ENCODE peak calls at places on chromosome 5, in eight cellular contexts. One of them, this sample, is unnamed.

GRCh38 chr5:148352696-148353095 is 17.3 kb downstream of the SPINK9 start:
- DNase-seq in breast epithelium: no peak
- DNase-seq in naive thymus-derived CD4-positive, alpha-beta T cell: no peak
- DNase-seq in right lobe of liver: no peak
- DNase-seq in IMR-90: no peak
- DNase-seq in ovary: no peak
- DNase-seq in mesendoderm: no peak
- DNase-seq in lower lobe of right lung: no peak
- DNase-seq in this sample: no peak

GRCh38 chr5:95087819-95088317 is 197.0 kb downstream of the MCTP1 start:
- DNase-seq in right lobe of liver: no peak
- DNase-seq in lower lobe of right lung: no peak
- DNase-seq in ovary: no peak
- DNase-seq in mesendoderm: no peak
- DNase-seq in IMR-90: no peak
- DNase-seq in breast epithelium: no peak
- DNase-seq in naive thymus-derived CD4-positive, alpha-beta T cell: no peak
- DNase-seq in this sample: no peak

GRCh38 chr5:24142346-24142745 is 502.4 kb downstream of the CDH10 start:
- DNase-seq in mesendoderm: no peak
- DNase-seq in breast epithelium: no peak
- DNase-seq in right lobe of liver: no peak
- DNase-seq in naive thymus-derived CD4-positive, alpha-beta T cell: no peak
- DNase-seq in lower lobe of right lung: no peak
- DNase-seq in IMR-90: no peak
- DNase-seq in ovary: no peak
- DNase-seq in this sample: no peak

GRCh38 chr5:115838885-115839518 is 2.4 kb downstream of the ATG12 start:
- DNase-seq in right lobe of liver: no peak
- DNase-seq in IMR-90: peak; percentile 53
- DNase-seq in lower lobe of right lung: no peak
- DNase-seq in breast epithelium: no peak
- DNase-seq in ovary: no peak
- DNase-seq in mesendoderm: peak; percentile 75
- DNase-seq in naive thymus-derived CD4-positive, alpha-beta T cell: no peak
- DNase-seq in this sample: no peak

GRCh38 chr5:53381-54174 is 38.4 kb upstream of the PLEKHG4B start:
- DNase-seq in breast epithelium: no peak
- DNase-seq in mesendoderm: peak; percentile 86
- DNase-seq in IMR-90: peak; percentile 8
- DNase-seq in naive thymus-derived CD4-positive, alpha-beta T cell: no peak
- DNase-seq in lower lobe of right lung: no peak
- DNase-seq in ovary: peak; percentile 52
- DNase-seq in right lobe of liver: no peak
- DNase-seq in this sample: no peak

GRCh38 chr5:82356808-82357671 is 78.9 kb upstream of the RPS23 start:
- DNase-seq in lower lobe of right lung: peak; percentile 68
- DNase-seq in naive thymus-derived CD4-positive, alpha-beta T cell: peak; percentile 26
- DNase-seq in IMR-90: peak; percentile 94
- DNase-seq in mesendoderm: peak; percentile 81
- DNase-seq in right lobe of liver: peak; percentile 56
- DNase-seq in breast epithelium: peak; percentile 37
- DNase-seq in ovary: peak; percentile 74
- DNase-seq in this sample: peak; percentile 90

GRCh38 chr5:71587709-71588532 is 781 bp downstream of the MCCC2 start:
- DNase-seq in naive thymus-derived CD4-positive, alpha-beta T cell: no peak
- DNase-seq in breast epithelium: no peak
- DNase-seq in lower lobe of right lung: no peak
- DNase-seq in IMR-90: no peak
- DNase-seq in mesendoderm: no peak
- DNase-seq in ovary: no peak
- DNase-seq in right lobe of liver: no peak
- DNase-seq in this sample: no peak

GRCh38 chr5:160956011-160956410 is 104.0 kb upstream of the ATP10B start:
- DNase-seq in breast epithelium: no peak
- DNase-seq in right lobe of liver: no peak
- DNase-seq in IMR-90: no peak
- DNase-seq in naive thymus-derived CD4-positive, alpha-beta T cell: no peak
- DNase-seq in mesendoderm: no peak
- DNase-seq in lower lobe of right lung: no peak
- DNase-seq in ovary: no peak
- DNase-seq in this sample: no peak

GRCh38 chr5:80885698-80886000 is 74.5 kb upstream of the RASGRF2 start:
- DNase-seq in naive thymus-derived CD4-positive, alpha-beta T cell: no peak
- DNase-seq in ovary: no peak
- DNase-seq in IMR-90: no peak
- DNase-seq in mesendoderm: peak; percentile 40
- DNase-seq in lower lobe of right lung: no peak
- DNase-seq in breast epithelium: no peak
- DNase-seq in right lobe of liver: peak; percentile 50
- DNase-seq in this sample: no peak

GRCh38 chr5:135386886-135387628 is 12.0 kb downstream of the MACROH2A1 start:
- DNase-seq in ovary: no peak
- DNase-seq in right lobe of liver: no peak
- DNase-seq in naive thymus-derived CD4-positive, alpha-beta T cell: no peak
- DNase-seq in lower lobe of right lung: peak; percentile 61
- DNase-seq in IMR-90: peak; percentile 94
- DNase-seq in mesendoderm: no peak
- DNase-seq in breast epithelium: no peak
- DNase-seq in this sample: no peak

GRCh38 chr5:58184910-58185309 is 275.0 kb downstream of the PLK2 start:
- DNase-seq in naive thymus-derived CD4-positive, alpha-beta T cell: no peak
- DNase-seq in breast epithelium: no peak
- DNase-seq in ovary: no peak
- DNase-seq in lower lobe of right lung: no peak
- DNase-seq in IMR-90: peak; percentile 50
- DNase-seq in right lobe of liver: no peak
- DNase-seq in mesendoderm: no peak
- DNase-seq in this sample: no peak

GRCh38 chr5:78275998-78276543 is 18.4 kb downstream of the AP3B1 start:
- DNase-seq in IMR-90: peak; percentile 12
- DNase-seq in mesendoderm: no peak
- DNase-seq in ovary: no peak
- DNase-seq in naive thymus-derived CD4-positive, alpha-beta T cell: no peak
- DNase-seq in right lobe of liver: no peak
- DNase-seq in lower lobe of right lung: no peak
- DNase-seq in breast epithelium: no peak
- DNase-seq in this sample: no peak

GRCh38 chr5:123087173-123088030 is 1.6 kb upstream of the PRDM6 start:
- DNase-seq in mesendoderm: peak; percentile 36
- DNase-seq in naive thymus-derived CD4-positive, alpha-beta T cell: no peak
- DNase-seq in lower lobe of right lung: no peak
- DNase-seq in IMR-90: no peak
- DNase-seq in ovary: no peak
- DNase-seq in right lobe of liver: no peak
- DNase-seq in breast epithelium: no peak
- DNase-seq in this sample: no peak

GRCh38 chr5:123086376-123087055 is 2.5 kb upstream of the PRDM6 start:
- DNase-seq in lower lobe of right lung: no peak
- DNase-seq in naive thymus-derived CD4-positive, alpha-beta T cell: no peak
- DNase-seq in IMR-90: no peak
- DNase-seq in ovary: no peak
- DNase-seq in right lobe of liver: no peak
- DNase-seq in mesendoderm: peak; percentile 40
- DNase-seq in breast epithelium: no peak
- DNase-seq in this sample: no peak

GRCh38 chr5:123089572-123089970 is 530 bp downstream of the PRDM6 start:
- DNase-seq in lower lobe of right lung: no peak
- DNase-seq in IMR-90: peak; percentile 52
- DNase-seq in ovary: peak; percentile 48
- DNase-seq in mesendoderm: peak; percentile 71
- DNase-seq in breast epithelium: no peak
- DNase-seq in right lobe of liver: no peak
- DNase-seq in naive thymus-derived CD4-positive, alpha-beta T cell: no peak
- DNase-seq in this sample: peak; percentile 59

GRCh38 chr5:123089971-123090640 is 1.1 kb downstream of the PRDM6 start:
- DNase-seq in right lobe of liver: no peak
- DNase-seq in breast epithelium: no peak
- DNase-seq in IMR-90: peak; percentile 27
- DNase-seq in lower lobe of right lung: peak; percentile 57
- DNase-seq in mesendoderm: peak; percentile 61
- DNase-seq in ovary: no peak
- DNase-seq in naive thymus-derived CD4-positive, alpha-beta T cell: no peak
- DNase-seq in this sample: peak; percentile 54

GRCh38 chr5:123088031-123088805 is 823 bp upstream of the PRDM6 start:
- DNase-seq in naive thymus-derived CD4-positive, alpha-beta T cell: no peak
- DNase-seq in IMR-90: no peak
- DNase-seq in breast epithelium: no peak
- DNase-seq in lower lobe of right lung: no peak
- DNase-seq in right lobe of liver: no peak
- DNase-seq in ovary: no peak
- DNase-seq in mesendoderm: peak; percentile 51
- DNase-seq in this sample: peak; percentile 68
- H3K27me3 ChIP-seq in naive thymus-derived CD4-positive, alpha-beta T cell: no peaks in the 10 kb centered on the region
- H3K27me3 ChIP-seq in IMR-90: peaks cover 53% of the 10 kb centered on the region
- H3K27me3 ChIP-seq in breast epithelium: peaks cover 68% of the 10 kb centered on the region
- H3K27me3 ChIP-seq in lower lobe of right lung: peaks cover 77% of the 10 kb centered on the region
- H3K27me3 ChIP-seq in right lobe of liver: peaks cover 60% of the 10 kb centered on the region
- H3K27me3 ChIP-seq in ovary: no peaks in the 10 kb centered on the region
- H3K27me3 ChIP-seq in mesendoderm: peaks cover 49% of the 10 kb centered on the region
- H3K27me3 ChIP-seq in this sample: no peaks in the 10 kb centered on the region

DNA sequence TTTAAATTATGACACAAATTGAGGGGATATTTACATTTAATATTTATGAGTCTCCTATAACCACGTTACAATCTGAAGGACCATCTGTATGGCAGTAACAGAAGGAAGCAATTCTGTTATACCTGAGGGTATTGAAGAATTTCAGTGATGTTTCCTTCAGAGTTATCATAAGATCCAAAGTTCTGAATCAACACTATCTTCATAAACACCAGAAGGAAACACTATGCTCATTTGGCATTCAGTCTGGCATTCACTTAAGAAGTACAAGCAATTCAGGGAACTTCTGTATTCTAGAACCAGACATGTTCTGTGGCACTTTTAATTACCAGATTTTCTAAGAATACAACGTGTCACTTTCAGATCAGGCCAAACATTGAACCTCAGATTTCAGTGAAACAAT is 9.6 kb downstream of the DAB2 start:
- DNase-seq in ovary: no peak
- DNase-seq in naive thymus-derived CD4-positive, alpha-beta T cell: no peak
- DNase-seq in mesendoderm: no peak
- DNase-seq in IMR-90: no peak
- DNase-seq in right lobe of liver: no peak
- DNase-seq in lower lobe of right lung: no peak
- DNase-seq in breast epithelium: no peak
- DNase-seq in this sample: no peak
- H3K4me1 ChIP-seq in ovary: peaks cover 11% of the 10 kb centered on the region
- H3K4me1 ChIP-seq in naive thymus-derived CD4-positive, alpha-beta T cell: no peaks in the 10 kb centered on the region
- H3K4me1 ChIP-seq in mesendoderm: no peaks in the 10 kb centered on the region
- H3K4me1 ChIP-seq in IMR-90: peaks cover 30% of the 10 kb centered on the region
- H3K4me1 ChIP-seq in right lobe of liver: no peaks in the 10 kb centered on the region
- H3K4me1 ChIP-seq in lower lobe of right lung: peaks cover 92% of the 10 kb centered on the region
- H3K4me1 ChIP-seq in breast epithelium: peaks cover 37% of the 10 kb centered on the region
- H3K4me1 ChIP-seq in this sample: peaks cover 7% of the 10 kb centered on the region

DNA sequence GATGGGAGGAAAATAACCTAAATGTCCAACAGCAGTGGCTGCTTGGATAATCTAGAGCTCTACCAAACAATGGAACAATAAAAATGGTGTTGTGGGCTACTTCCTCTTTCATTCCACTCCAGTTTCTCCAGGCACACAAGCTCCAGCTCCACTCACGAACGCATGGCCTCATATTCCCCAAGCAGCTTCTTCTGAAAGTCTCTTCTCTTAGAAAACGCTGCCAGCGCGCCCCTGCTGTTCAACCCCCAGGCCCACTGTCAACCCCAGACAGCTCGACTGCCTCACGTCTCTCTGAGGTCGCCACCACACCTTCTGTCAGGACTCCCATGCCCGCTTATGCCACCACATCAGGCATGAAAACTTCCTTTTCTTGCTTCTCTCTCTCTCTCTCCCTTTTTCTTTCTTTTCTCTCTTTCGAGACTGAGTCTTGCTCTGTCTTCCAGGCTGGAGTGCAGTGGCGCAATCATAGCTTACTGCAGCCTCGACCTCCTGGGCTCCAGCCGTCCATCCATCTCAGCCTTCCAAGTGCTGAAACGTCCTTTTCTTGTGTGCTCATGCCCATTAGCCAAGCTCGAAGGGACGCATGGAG is 16.2 kb downstream of the OR2V2 start:
- DNase-seq in naive thymus-derived CD4-positive, alpha-beta T cell: no peak
- DNase-seq in IMR-90: no peak
- DNase-seq in mesendoderm: peak; percentile 73
- DNase-seq in ovary: no peak
- DNase-seq in lower lobe of right lung: no peak
- DNase-seq in breast epithelium: no peak
- DNase-seq in right lobe of liver: no peak
- DNase-seq in this sample: no peak
- H3K4me3 ChIP-seq in naive thymus-derived CD4-positive, alpha-beta T cell: no peak overlapping the region
- H3K4me3 ChIP-seq in IMR-90: peak overlapping the region; percentile 12
- H3K4me3 ChIP-seq in mesendoderm: peak overlapping the region; percentile 38
- H3K4me3 ChIP-seq in ovary: no peak overlapping the region
- H3K4me3 ChIP-seq in lower lobe of right lung: no peak overlapping the region
- H3K4me3 ChIP-seq in breast epithelium: no peak overlapping the region
- H3K4me3 ChIP-seq in right lobe of liver: no peak overlapping the region
- H3K4me3 ChIP-seq in this sample: no peak overlapping the region

DNA sequence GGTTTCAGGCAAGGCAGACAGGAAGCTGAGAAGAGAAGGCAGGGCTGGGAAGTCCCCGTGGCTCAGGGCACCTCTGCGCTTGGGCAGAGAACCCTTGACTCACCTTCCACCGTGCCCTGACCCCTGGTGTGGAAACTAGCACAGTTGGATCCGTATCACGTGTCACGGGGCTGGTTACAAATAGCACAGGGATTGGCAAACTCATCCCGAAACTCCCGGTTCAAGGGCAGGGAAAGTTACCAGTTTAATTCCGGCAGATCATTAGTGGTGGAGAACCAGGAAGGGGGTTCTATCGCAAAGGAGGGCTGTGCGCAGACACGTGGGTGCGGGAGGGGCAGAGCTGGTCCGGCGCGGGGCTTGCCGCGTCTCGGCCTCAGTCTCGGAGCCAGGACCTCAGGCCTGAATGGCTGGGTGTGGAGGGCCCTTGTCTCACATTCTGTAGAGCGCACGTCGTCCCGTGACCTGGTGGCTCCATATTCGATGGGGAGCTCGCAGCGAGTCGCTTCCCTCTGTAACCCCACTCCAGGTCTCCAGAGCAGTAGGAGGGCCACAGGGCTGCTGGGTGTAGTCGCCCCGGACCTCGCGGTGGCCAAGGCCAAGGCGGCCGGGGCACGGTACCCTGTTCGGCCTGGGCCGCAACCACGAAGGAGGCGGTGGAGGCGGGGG is 750 bp upstream of the TMEM171 start:
- DNase-seq in IMR-90: no peak
- DNase-seq in ovary: no peak
- DNase-seq in breast epithelium: no peak
- DNase-seq in naive thymus-derived CD4-positive, alpha-beta T cell: no peak
- DNase-seq in right lobe of liver: peak; percentile 94
- DNase-seq in lower lobe of right lung: no peak
- DNase-seq in mesendoderm: peak; percentile 40
- DNase-seq in this sample: no peak
- H3K27me3 ChIP-seq in IMR-90: peaks cover 3% of the 10 kb centered on the region
- H3K27me3 ChIP-seq in ovary: no peaks in the 10 kb centered on the region
- H3K27me3 ChIP-seq in breast epithelium: peaks cover 3% of the 10 kb centered on the region
- H3K27me3 ChIP-seq in naive thymus-derived CD4-positive, alpha-beta T cell: no peaks in the 10 kb centered on the region
- H3K27me3 ChIP-seq in right lobe of liver: no peaks in the 10 kb centered on the region
- H3K27me3 ChIP-seq in lower lobe of right lung: peaks cover 22% of the 10 kb centered on the region
- H3K27me3 ChIP-seq in mesendoderm: peaks cover 4% of the 10 kb centered on the region
- H3K27me3 ChIP-seq in this sample: no peaks in the 10 kb centered on the region